ENCODE peak calls at places on chromosomes 5 and 9, in four cellular contexts. One of them, this sample, is unnamed. For H3K4me1, the result is how much of the 10 kb centered on the place peaks cover.

GRCh38 chr5:58924306-58924705 is 341.4 kb downstream of the RAB3C start:
- DNase-seq in HCT116: no peak
- DNase-seq in HepG2: no peak
- DNase-seq in K562: no peak
- DNase-seq in this sample: no peak

GRCh38 chr9:135884328-135885035 is 22.9 kb downstream of the CAMSAP1 start:
- DNase-seq in HCT116: no peak
- DNase-seq in HepG2: peak
- DNase-seq in K562: no peak
- DNase-seq in this sample: no peak

GRCh38 chr5:37667846-37668245 is 172.0 kb downstream of the GDNF start:
- DNase-seq in HCT116: no peak
- DNase-seq in HepG2: no peak
- DNase-seq in K562: no peak
- DNase-seq in this sample: peak

GRCh38 chr5:173567548-173567947 is 48.9 kb downstream of the BOD1 start:
- DNase-seq in HCT116: no peak
- DNase-seq in HepG2: no peak
- DNase-seq in K562: no peak
- DNase-seq in this sample: peak

GRCh38 chr9:131395745-131396479 is 2.0 kb downstream of the PRRC2B start:
- DNase-seq in HCT116: no peak
- DNase-seq in HepG2: no peak
- DNase-seq in K562: peak
- DNase-seq in this sample: no peak

GRCh38 chr5:150343994-150344393 is 13.5 kb upstream of the TCOF1 start:
- DNase-seq in HCT116: no peak
- DNase-seq in HepG2: no peak
- DNase-seq in K562: no peak
- DNase-seq in this sample: no peak

GRCh38 chr5:141508808-141509611 is 20.1 kb downstream of the PCDHGC5 start:
- DNase-seq in HCT116: no peak
- DNase-seq in HepG2: peak
- DNase-seq in K562: no peak
- DNase-seq in this sample: no peak

GRCh38 chr5:151020304-151021031 is at the start of gene GPX3:
- DNase-seq in HCT116: no peak
- DNase-seq in HepG2: peak
- DNase-seq in K562: no peak
- DNase-seq in this sample: no peak

GRCh38 chr9:121393318-121393717 is 23.3 kb upstream of the STOM start:
- DNase-seq in HCT116: no peak
- DNase-seq in HepG2: no peak
- DNase-seq in K562: peak
- DNase-seq in this sample: no peak

GRCh38 chr5:165573445-165573844 is 2068.0 kb downstream of the MAT2B start:
- DNase-seq in HCT116: no peak
- DNase-seq in HepG2: no peak
- DNase-seq in K562: no peak
- DNase-seq in this sample: no peak

GRCh38 chr9:14158911-14159310 is 155.0 kb downstream of the NFIB start:
- DNase-seq in HCT116: no peak
- DNase-seq in HepG2: no peak
- DNase-seq in K562: no peak
- DNase-seq in this sample: no peak

GRCh38 chr9:78606011-78606410 is 309.1 kb downstream of the PSAT1 start:
- DNase-seq in HCT116: no peak
- DNase-seq in HepG2: no peak
- DNase-seq in K562: no peak
- DNase-seq in this sample: no peak

GRCh38 chr9:85420750-85421149 is 321.0 kb downstream of the AGTPBP1 start:
- DNase-seq in HCT116: no peak
- DNase-seq in HepG2: no peak
- DNase-seq in K562: no peak
- DNase-seq in this sample: no peak

GRCh38 chr9:131651599-131651998 is 88.3 kb downstream of the RAPGEF1 start:
- DNase-seq in HCT116: no peak
- DNase-seq in HepG2: peak
- DNase-seq in K562: no peak
- DNase-seq in this sample: no peak

GRCh38 chr5:111742595-111742994 is 14.4 kb downstream of the NREP start:
- DNase-seq in HCT116: no peak
- DNase-seq in HepG2: peak
- DNase-seq in K562: no peak
- DNase-seq in this sample: no peak

GRCh38 chr9:127059030-127059429 is 63.4 kb downstream of the ANGPTL2 start:
- DNase-seq in HCT116: no peak
- DNase-seq in HepG2: no peak
- DNase-seq in K562: no peak
- DNase-seq in this sample: no peak

GRCh38 chr9:127057970-127058644 is 64.3 kb downstream of the ANGPTL2 start:
- DNase-seq in HCT116: no peak
- DNase-seq in HepG2: no peak
- DNase-seq in K562: no peak
- DNase-seq in this sample: no peak

GRCh38 chr9:127056446-127056845 is 66.0 kb downstream of the ANGPTL2 start:
- DNase-seq in HCT116: no peak
- DNase-seq in HepG2: no peak
- DNase-seq in K562: no peak
- DNase-seq in this sample: no peak

GRCh38 chr9:127059648-127060365 is 62.6 kb downstream of the ANGPTL2 start:
- DNase-seq in HCT116: no peak
- DNase-seq in HepG2: no peak
- DNase-seq in K562: no peak
- DNase-seq in this sample: no peak

GRCh38 chr9:127058645-127059021 is 63.8 kb downstream of the ANGPTL2 start:
- DNase-seq in HCT116: no peak
- DNase-seq in HepG2: no peak
- DNase-seq in K562: no peak
- DNase-seq in this sample: no peak
- TF ChIP-seq TCF7L2 in HCT116: no peak
- TF ChIP-seq TCF7L2 in HepG2: no peak
- TF ChIP-seq TCF7L2 in K562: no peak
- TF ChIP-seq TCF7L2 in this sample: no peak

GRCh38 chr9:75149841-75150241 is 61.5 kb downstream of the OSTF1 start:
- DNase-seq in HCT116: no peak
- DNase-seq in HepG2: no peak
- DNase-seq in K562: no peak
- DNase-seq in this sample: no peak
- H3K4me1 ChIP-seq in HCT116: under half
- H3K4me1 ChIP-seq in HepG2: under half
- H3K4me1 ChIP-seq in K562: under half
- H3K4me1 ChIP-seq in this sample: under half

GRCh38 chr5:7824995-7825394 is 25.9 kb downstream of the CFAP90 start:
- DNase-seq in HCT116: no peak
- DNase-seq in HepG2: no peak
- DNase-seq in K562: no peak
- DNase-seq in this sample: no peak
- TF ChIP-seq TCF7L2 in HCT116: no peak
- TF ChIP-seq TCF7L2 in HepG2: no peak
- TF ChIP-seq TCF7L2 in K562: no peak
- TF ChIP-seq TCF7L2 in this sample: no peak

DNA sequence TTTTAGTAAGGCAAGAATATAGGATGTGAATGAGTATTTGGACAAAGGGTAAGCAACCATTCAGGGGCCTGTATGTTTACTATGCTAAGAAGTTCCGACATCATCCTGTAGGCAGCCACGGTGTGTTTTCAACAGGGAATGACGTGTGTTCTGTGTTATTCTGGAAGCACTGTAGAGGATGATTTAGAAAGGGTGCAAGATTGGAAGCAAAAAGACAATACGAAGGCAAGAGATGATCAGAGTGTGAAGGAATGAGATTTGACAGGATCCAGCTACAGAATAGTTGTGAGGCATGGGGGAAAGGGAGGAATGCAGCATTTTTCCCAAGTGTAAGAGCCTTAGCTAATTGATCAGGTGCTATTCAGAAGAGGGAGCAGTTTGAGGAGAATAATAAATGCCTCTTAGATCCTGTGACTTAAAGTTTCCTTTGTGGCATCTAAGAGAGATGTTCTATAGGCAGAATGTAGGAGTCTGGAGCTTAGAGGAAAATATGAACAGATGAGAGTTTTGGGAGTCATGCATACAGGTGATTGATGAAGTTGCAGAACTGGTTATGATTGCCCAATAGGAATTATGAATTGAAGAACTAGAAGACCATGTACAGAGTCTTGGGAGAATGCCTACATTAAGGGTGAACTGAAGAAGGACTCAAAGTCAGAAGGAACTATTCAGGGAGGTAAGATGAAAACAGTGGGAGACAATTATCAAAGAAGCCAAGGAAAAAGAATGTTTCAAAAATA is 2.5 kb downstream of the SMC5 start:
- DNase-seq in HCT116: no peak
- DNase-seq in HepG2: no peak
- DNase-seq in K562: no peak
- DNase-seq in this sample: no peak
- H3K4me1 ChIP-seq in HCT116: under half
- H3K4me1 ChIP-seq in HepG2: under half
- H3K4me1 ChIP-seq in K562: under half
- H3K4me1 ChIP-seq in this sample: under half

GRCh38 chr9:34123682-34124081 is 2.8 kb downstream of the DCAF12 start:
- DNase-seq in HCT116: no peak
- DNase-seq in HepG2: no peak
- DNase-seq in K562: no peak
- DNase-seq in this sample: no peak

GRCh38 chr9:34125681-34126206 is 754 bp downstream of the DCAF12 start:
- DNase-seq in HCT116: no peak
- DNase-seq in HepG2: peak
- DNase-seq in K562: peak
- DNase-seq in this sample: no peak

GRCh38 chr9:34126207-34127034 is at the start of gene DCAF12:
- DNase-seq in HCT116: peak
- DNase-seq in HepG2: peak
- DNase-seq in K562: peak
- DNase-seq in this sample: peak

GRCh38 chr9:34124103-34124502 is 2.4 kb downstream of the DCAF12 start:
- DNase-seq in HCT116: no peak
- DNase-seq in HepG2: no peak
- DNase-seq in K562: peak
- DNase-seq in this sample: no peak

GRCh38 chr9:34124923-34125322 is 1.6 kb downstream of the DCAF12 start:
- DNase-seq in HCT116: no peak
- DNase-seq in HepG2: no peak
- DNase-seq in K562: no peak
- DNase-seq in this sample: no peak
- TF ChIP-seq TCF7L2 in HCT116: no peak
- TF ChIP-seq TCF7L2 in HepG2: no peak
- TF ChIP-seq TCF7L2 in K562: no peak
- TF ChIP-seq TCF7L2 in this sample: no peak

DNA sequence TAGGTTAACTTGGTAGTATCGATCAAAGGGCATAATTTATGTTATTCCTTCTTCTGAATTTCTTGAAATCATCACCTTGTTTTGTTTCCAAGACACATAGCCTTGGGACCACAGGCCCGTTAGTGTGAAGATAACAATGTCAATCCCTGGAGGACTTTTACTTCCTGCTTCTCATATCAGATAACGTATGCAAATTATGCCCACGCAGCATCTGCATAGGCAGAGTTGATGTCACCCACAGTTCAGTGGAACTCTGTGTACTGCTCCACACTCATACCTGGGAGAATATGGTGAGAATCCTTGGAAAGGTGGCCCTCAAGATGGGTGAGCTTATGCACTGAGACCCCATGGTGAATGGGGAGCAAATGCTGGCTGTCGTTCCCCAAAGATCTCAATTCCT is 95.0 kb downstream of the CFAP90 start:
- DNase-seq in HCT116: no peak
- DNase-seq in HepG2: no peak
- DNase-seq in K562: no peak
- DNase-seq in this sample: no peak
- H3K4me1 ChIP-seq in HCT116: under half
- H3K4me1 ChIP-seq in HepG2: under half
- H3K4me1 ChIP-seq in K562: under half
- H3K4me1 ChIP-seq in this sample: under half

GRCh38 chr5:15807248-15807647 is 307.3 kb downstream of the FBXL7 start:
- DNase-seq in HCT116: no peak
- DNase-seq in HepG2: no peak
- DNase-seq in K562: no peak
- DNase-seq in this sample: no peak

GRCh38 chr5:15806613-15807012 is 306.6 kb downstream of the FBXL7 start:
- DNase-seq in HCT116: no peak
- DNase-seq in HepG2: no peak
- DNase-seq in K562: no peak
- DNase-seq in this sample: no peak

GRCh38 chr5:15808577-15808976 is 308.6 kb downstream of the FBXL7 start:
- DNase-seq in HCT116: no peak
- DNase-seq in HepG2: no peak
- DNase-seq in K562: no peak
- DNase-seq in this sample: no peak

GRCh38 chr5:15803280-15803679 is 303.3 kb downstream of the FBXL7 start:
- DNase-seq in HCT116: no peak
- DNase-seq in HepG2: no peak
- DNase-seq in K562: no peak
- DNase-seq in this sample: no peak

GRCh38 chr5:15807861-15808260 is 307.9 kb downstream of the FBXL7 start:
- DNase-seq in HCT116: no peak
- DNase-seq in HepG2: no peak
- DNase-seq in K562: no peak
- DNase-seq in this sample: no peak
- TF ChIP-seq TCF7L2 in HCT116: no peak
- TF ChIP-seq TCF7L2 in HepG2: no peak
- TF ChIP-seq TCF7L2 in K562: no peak
- TF ChIP-seq TCF7L2 in this sample: no peak

GRCh38 chr9:133143639-133144141 is 20.0 kb downstream of the GBGT1 start:
- DNase-seq in HCT116: no peak
- DNase-seq in HepG2: no peak
- DNase-seq in K562: no peak
- DNase-seq in this sample: no peak
- H3K4me1 ChIP-seq in HCT116: under half
- H3K4me1 ChIP-seq in HepG2: half or more
- H3K4me1 ChIP-seq in K562: half or more
- H3K4me1 ChIP-seq in this sample: under half

GRCh38 chr9:37407468-37407867 is 15.0 kb upstream of the GRHPR start:
- DNase-seq in HCT116: no peak
- DNase-seq in HepG2: peak
- DNase-seq in K562: no peak
- DNase-seq in this sample: no peak
- TF ChIP-seq TCF7L2 in HCT116: no peak
- TF ChIP-seq TCF7L2 in HepG2: no peak
- TF ChIP-seq TCF7L2 in K562: no peak
- TF ChIP-seq TCF7L2 in this sample: no peak

This sample was measured in Panc1.